ENCODE peak calls at places on chromosomes 4 and X, in nine cellular contexts. I, Q, U, A, H, N, G, Y and F are unnamed samples.
A peak's percentile ranks its signal among the peaks of the same experiment; 100 is the strongest.

GRCh38 chr4:37976513-37976912 is 16.3 kb downstream of the PTTG2 start:
- DNase-seq in I (no peak), Q (no peak), U (no peak), A (no peak), H (no peak), N (no peak), G (no peak), Y (peak; percentile 52), F (no peak)

GRCh38 chrX:100296183-100296753 is 113.8 kb downstream of the PCDH19 start:
- DNase-seq in I (no peak), Q (no peak), U (peak; percentile 21), A (no peak), H (no peak), N (no peak), G (no peak), Y (no peak), F (no peak)

GRCh38 chrX:44265559-44265958 is 77.9 kb downstream of the EFHC2 start:
- DNase-seq in I (no peak), Q (no peak), U (no peak), A (no peak), H (no peak), N (no peak), G (no peak), Y (no peak), F (no peak)

GRCh38 chrX:130091976-130092522 is 18.2 kb downstream of the ELF4 start:
- DNase-seq in I (no peak), Q (peak; percentile 83), U (peak; percentile 80), A (no peak), H (peak; percentile 64), N (no peak), G (peak; percentile 83), Y (no peak), F (no peak)

GRCh38 chrX:129145898-129146297 is 377.4 kb downstream of the SMARCA1 start:
- DNase-seq in I (no peak), Q (no peak), U (no peak), A (no peak), H (no peak), N (no peak), G (no peak), Y (no peak), F (no peak)

GRCh38 chrX:23919706-23920320 is 12.0 kb downstream of the CXorf58 start:
- DNase-seq in I (no peak), Q (no peak), U (no peak), A (no peak), H (no peak), N (no peak), G (no peak), Y (no peak), F (no peak)

GRCh38 chr4:82797591-82798081 is 960 bp downstream of the SCD5 start:
- DNase-seq in I (peak; percentile 10), Q (peak; percentile 16), U (peak; percentile 67), A (peak; percentile 38), H (no peak), N (no peak), G (no peak), Y (peak; percentile 69), F (peak; percentile 59)

GRCh38 chrX:47278684-47279083 is 45.9 kb downstream of the USP11 start:
- DNase-seq in I (no peak), Q (no peak), U (no peak), A (no peak), H (no peak), N (no peak), G (no peak), Y (peak; percentile 65), F (no peak)

GRCh38 chr4:163707873-163708272 is 213.4 kb downstream of the TMA16 start:
- DNase-seq in I (no peak), Q (no peak), U (no peak), A (no peak), H (no peak), N (no peak), G (no peak), Y (no peak), F (no peak)

GRCh38 chr4:158259955-158260575 is 49.8 kb downstream of the TMEM144 start:
- DNase-seq in I (no peak), Q (no peak), U (no peak), A (no peak), H (no peak), N (no peak), G (no peak), Y (peak; percentile 83), F (no peak)

GRCh38 chr4:43089730-43090129 is 197.2 kb downstream of the GRXCR1 start:
- DNase-seq in I (no peak), Q (no peak), U (no peak), A (no peak), H (no peak), N (peak; percentile 74), G (no peak), Y (no peak), F (no peak)

GRCh38 chr4:76376534-76376933 is 44.4 kb downstream of the CCDC158 start:
- DNase-seq in I (no peak), Q (no peak), U (no peak), A (no peak), H (no peak), N (no peak), G (no peak), Y (no peak), F (no peak)

GRCh38 chr4:10584042-10584441 is 100.5 kb downstream of the CLNK start:
- DNase-seq in I (no peak), Q (peak; percentile 28), U (no peak), A (no peak), H (no peak), N (no peak), G (no peak), Y (peak; percentile 46), F (no peak)

GRCh38 chrX:9279271-9279596 is 185.6 kb upstream of the TBL1X start:
- DNase-seq in I (no peak), Q (no peak), U (no peak), A (no peak), H (no peak), N (no peak), G (no peak), Y (peak; percentile 60), F (no peak)

GRCh38 chrX:120671963-120672362 is 42.1 kb upstream of the C1GALT1C1 start:
- DNase-seq in I (no peak), Q (no peak), U (no peak), A (no peak), H (no peak), N (no peak), G (no peak), Y (no peak), F (no peak)

GRCh38 chr4:74111990-74112389 is 13.0 kb upstream of the CXCL2 start:
- DNase-seq in I (no peak), Q (peak; percentile 26), U (no peak), A (no peak), H (peak; percentile 84), N (peak; percentile 80), G (no peak), Y (no peak), F (no peak)

GRCh38 chrX:134338527-134338926 is 101.5 kb downstream of the CCDC160 start:
- DNase-seq in I (no peak), Q (no peak), U (no peak), A (no peak), H (no peak), N (no peak), G (no peak), Y (no peak), F (no peak)

DNA sequence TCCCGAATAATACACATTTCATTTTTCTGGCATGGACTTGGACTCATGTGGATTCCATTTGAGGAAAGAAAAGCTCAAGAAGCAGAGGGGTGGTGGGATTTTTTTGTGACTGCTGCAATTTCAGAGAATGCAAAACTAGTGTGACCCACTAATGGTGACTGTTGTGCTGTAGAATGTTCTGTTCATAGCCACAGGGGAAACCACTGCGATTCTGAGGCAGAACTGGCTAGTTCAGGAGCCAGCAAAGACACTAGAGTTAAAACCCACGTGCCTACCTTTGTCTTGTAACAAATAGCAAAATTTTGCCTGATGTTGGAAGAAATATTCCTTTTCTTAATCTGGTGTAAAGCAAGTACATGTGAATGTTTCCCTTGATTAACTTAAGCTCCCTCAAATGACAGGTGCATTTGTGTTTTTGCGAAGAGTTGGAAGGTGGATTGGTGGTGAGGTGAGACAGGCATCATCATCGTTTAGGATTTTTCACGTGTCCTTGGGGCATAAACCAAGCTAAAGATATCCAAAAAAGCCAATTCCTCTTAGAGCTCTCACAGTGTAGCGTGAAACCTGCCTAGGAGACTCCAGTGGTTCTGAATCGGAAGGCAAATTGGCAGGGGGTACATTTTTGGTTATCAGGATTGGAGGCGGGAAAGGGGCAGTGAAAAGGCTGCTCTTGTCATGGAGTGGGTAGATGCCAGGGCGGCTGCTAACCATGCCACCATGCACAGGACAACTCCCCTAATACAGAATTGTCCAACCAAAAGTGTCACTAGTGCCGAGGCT is 38.1 kb upstream of the FAM9C start:
- DNase-seq in I (no peak), Q (no peak), U (no peak), A (no peak), H (no peak), N (no peak), G (no peak), Y (no peak), F (no peak)
- H3K4me1 ChIP-seq in I (no peaks in the 10 kb centered on the region), Q (peaks cover 45% of the 10 kb centered on the region), U (peaks cover 3% of the 10 kb centered on the region), A (peaks cover 15% of the 10 kb centered on the region), H (no peaks in the 10 kb centered on the region), N (peaks cover 28% of the 10 kb centered on the region), G (peaks cover 91% of the 10 kb centered on the region), Y (peaks cover 19% of the 10 kb centered on the region), F (no peaks in the 10 kb centered on the region)

GRCh38 chr4:3035674-3036073 is 38.7 kb downstream of the HTT-AS start:
- DNase-seq in I (no peak), Q (no peak), U (no peak), A (no peak), H (no peak), N (no peak), G (no peak), Y (no peak), F (no peak)
- H3K4me1 ChIP-seq in I (no peaks in the 10 kb centered on the region), Q (peaks cover 14% of the 10 kb centered on the region), U (peaks cover 4% of the 10 kb centered on the region), A (peaks cover 9% of the 10 kb centered on the region), H (peaks cover 4% of the 10 kb centered on the region), N (peaks cover 17% of the 10 kb centered on the region), G (peaks cover 16% of the 10 kb centered on the region), Y (peaks cover 6% of the 10 kb centered on the region), F (peaks cover 18% of the 10 kb centered on the region)

DNA sequence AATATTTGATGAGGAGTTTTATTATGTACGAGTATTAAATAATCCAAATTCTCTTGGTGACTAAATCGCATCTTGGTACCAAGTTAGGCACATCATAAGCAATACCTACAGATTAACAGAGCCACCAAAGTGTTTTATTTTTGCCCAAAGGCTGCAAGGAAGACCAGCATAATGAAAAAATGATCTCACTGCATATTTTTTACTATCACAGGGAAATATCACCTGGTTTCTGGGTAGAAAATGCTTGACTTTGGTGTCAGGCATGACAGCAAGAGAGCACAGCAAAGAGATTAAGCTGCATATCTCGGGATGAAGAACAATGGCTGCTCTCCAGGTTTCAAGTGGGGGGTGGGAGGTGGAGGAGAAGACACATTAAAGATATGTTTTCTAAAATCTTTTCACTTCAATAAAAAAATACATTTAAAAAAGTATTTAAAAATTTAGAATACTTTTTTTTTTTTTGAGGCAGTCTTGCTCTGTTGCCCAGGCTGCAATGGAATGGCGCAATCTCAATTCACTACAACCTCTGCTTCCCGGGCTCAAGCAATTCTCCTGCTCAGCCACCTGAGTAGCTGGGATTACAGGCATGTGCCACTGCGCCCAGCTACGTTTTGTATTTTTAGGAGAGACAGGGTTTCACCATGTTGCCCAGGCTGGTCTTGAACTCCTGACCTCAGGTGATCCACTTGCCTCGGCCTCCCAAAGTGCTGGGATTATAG is 86.1 kb downstream of the FRYL start:
- DNase-seq in I (no peak), Q (no peak), U (no peak), A (no peak), H (no peak), N (no peak), G (no peak), Y (no peak), F (no peak)
- H3K4me1 ChIP-seq in I (no peaks in the 10 kb centered on the region), Q (peaks cover 43% of the 10 kb centered on the region), U (peaks cover 7% of the 10 kb centered on the region), A (peaks cover 21% of the 10 kb centered on the region), H (peaks cover 18% of the 10 kb centered on the region), N (peaks cover 39% of the 10 kb centered on the region), G (peaks cover 16% of the 10 kb centered on the region), Y (peaks cover 12% of the 10 kb centered on the region), F (no peaks in the 10 kb centered on the region)

GRCh38 chr4:148093065-148093464 is 349.1 kb downstream of the NR3C2 start:
- DNase-seq in I (no peak), Q (no peak), U (peak; percentile 36), A (no peak), H (no peak), N (no peak), G (no peak), Y (no peak), F (no peak)
- H3K4me1 ChIP-seq in I (no peaks in the 10 kb centered on the region), Q (no peaks in the 10 kb centered on the region), U (peaks cover 4% of the 10 kb centered on the region), A (no peaks in the 10 kb centered on the region), H (peaks cover 10% of the 10 kb centered on the region), N (no peaks in the 10 kb centered on the region), G (no peaks in the 10 kb centered on the region), Y (no peaks in the 10 kb centered on the region), F (peaks cover 21% of the 10 kb centered on the region)